ENCODE peak calls at places on chromosome 7, in eight cellular contexts. V is mammary epithelial cell, P is NCI-H1105, I is ACHN, L is left colon, E is progenitor cell of endocrine pancreas, H is cardiac fibroblast, J is EH. Y is an unnamed sample.

GRCh38 chr7:83410989-83411591 is 237.8 kb downstream of the SEMA3E start:
- DNase-seq in V (peak; percentile 9), H (peak; percentile 69), P (peak; percentile 59), I (peak; percentile 74), L (peak; percentile 13), J (peak; percentile 55), E (no peak), Y (peak; percentile 53)

GRCh38 chr7:158377800-158378623 is 209.6 kb downstream of the PTPRN2 start:
- DNase-seq in P (no peak), I (no peak), E (no peak), H (no peak), V (no peak), L (peak; percentile 18), J (no peak), Y (no peak)

GRCh38 chr7:134289423-134289822 is 27.3 kb downstream of the SLC35B4 start:
- DNase-seq in E (no peak), H (no peak), P (no peak), J (peak; percentile 26), L (no peak), V (no peak), I (no peak), Y (no peak)

GRCh38 chr7:73906874-73907273 is 45.9 kb downstream of the TMEM270 start:
- DNase-seq in P (no peak), V (no peak), J (no peak), E (no peak), H (no peak), I (no peak), L (no peak), Y (no peak)

GRCh38 chr7:7190142-7190541 is 7.8 kb downstream of the C1GALT1 start:
- DNase-seq in H (peak; percentile 87), I (peak; percentile 39), L (no peak), P (no peak), J (peak; percentile 31), E (no peak), V (no peak), Y (peak; percentile 77)

GRCh38 chr7:40899151-40899550 is 764.3 kb downstream of the SUGCT start:
- DNase-seq in J (peak; percentile 97), P (no peak), H (no peak), I (no peak), L (no peak), V (no peak), E (no peak), Y (no peak)

GRCh38 chr7:77811895-77812685 is 13.5 kb downstream of the PHTF2 start:
- DNase-seq in I (no peak), P (no peak), J (peak; percentile 91), E (no peak), H (peak; percentile 81), V (peak; percentile 35), L (no peak), Y (peak; percentile 73)

GRCh38 chr7:47893238-47893637 is 55.0 kb downstream of the PKD1L1 start:
- DNase-seq in H (no peak), V (no peak), J (no peak), L (no peak), P (no peak), E (peak; percentile 20), I (peak; percentile 19), Y (no peak)

GRCh38 chr7:6320791-6321190 is 48.4 kb upstream of the CYTH3 start:
- DNase-seq in V (no peak), L (no peak), I (no peak), E (no peak), H (no peak), P (no peak), J (no peak), Y (no peak)

GRCh38 chr7:66047426-66047825 is 28.2 kb upstream of the ASL start:
- DNase-seq in H (peak; percentile 98), L (no peak), V (peak; percentile 92), J (peak; percentile 97), I (peak; percentile 76), E (no peak), P (no peak), Y (peak; percentile 97)

GRCh38 chr7:8499128-8499527 is 65.7 kb downstream of the NXPH1 start:
- DNase-seq in V (no peak), H (no peak), I (no peak), L (no peak), E (no peak), P (no peak), J (no peak), Y (no peak)

GRCh38 chr7:28551311-28551710 is 139.0 kb downstream of the CREB5 start:
- DNase-seq in H (no peak), I (peak; percentile 25), E (no peak), P (no peak), V (no peak), L (no peak), J (no peak), Y (peak; percentile 36)

GRCh38 chr7:49597805-49598204 is 175.6 kb upstream of the VWC2 start:
- DNase-seq in E (no peak), I (no peak), L (no peak), V (peak; percentile 3), P (no peak), H (no peak), J (no peak), Y (no peak)

GRCh38 chr7:112420236-112420945 is 29.9 kb upstream of the IFRD1 start:
- DNase-seq in P (no peak), L (no peak), V (peak; percentile 53), J (peak; percentile 50), I (peak; percentile 35), E (no peak), H (no peak), Y (no peak)

GRCh38 chr7:157542669-157543021 is 205.8 kb downstream of the DNAJB6 start:
- DNase-seq in P (no peak), I (no peak), J (no peak), E (no peak), V (no peak), L (no peak), H (no peak), Y (no peak)

GRCh38 chr7:123352957-123353356 is 153.2 kb upstream of the SLC13A1 start:
- DNase-seq in I (no peak), P (no peak), H (peak; percentile 73), J (no peak), E (no peak), L (no peak), V (peak; percentile 55), Y (no peak)

GRCh38 chr7:44448922-44449321 is 41.5 kb downstream of the NUDCD3 start:
- DNase-seq in J (peak; percentile 65), I (no peak), V (peak; percentile 41), H (no peak), L (no peak), E (no peak), P (no peak), Y (no peak)